ENCODE peak calls at places on chromosome 12, in ten cellular contexts. One of them, this sample, is unnamed.

GRCh38 chr12:4015225-4016076 is 142.3 kb upstream of the PARP11 start:
- ATAC-seq in natural killer cell: no peak
- ATAC-seq in gastrocnemius medialis: no peak
- ATAC-seq in PC-3: no peak
- ATAC-seq in effector memory CD8-positive, alpha-beta T cell: no peak
- ATAC-seq in right cardiac atrium: peak
- ATAC-seq in gastroesophageal sphincter: no peak
- ATAC-seq in right lobe of liver: peak
- ATAC-seq in left cardiac atrium: no peak
- ATAC-seq in sciatic nerve: no peak
- ATAC-seq in this sample: no peak

GRCh38 chr12:116299548-116300150 is 22.2 kb upstream of the MED13L start:
- ATAC-seq in natural killer cell: no peak
- ATAC-seq in gastrocnemius medialis: no peak
- ATAC-seq in PC-3: peak
- ATAC-seq in effector memory CD8-positive, alpha-beta T cell: no peak
- ATAC-seq in right cardiac atrium: peak
- ATAC-seq in gastroesophageal sphincter: peak
- ATAC-seq in right lobe of liver: no peak
- ATAC-seq in left cardiac atrium: peak
- ATAC-seq in sciatic nerve: peak
- ATAC-seq in this sample: no peak

GRCh38 chr12:121117226-121117777 is 15.4 kb upstream of the P2RX7 start:
- ATAC-seq in natural killer cell: no peak
- ATAC-seq in gastrocnemius medialis: no peak
- ATAC-seq in PC-3: no peak
- ATAC-seq in effector memory CD8-positive, alpha-beta T cell: no peak
- ATAC-seq in right cardiac atrium: no peak
- ATAC-seq in gastroesophageal sphincter: no peak
- ATAC-seq in right lobe of liver: peak
- ATAC-seq in left cardiac atrium: no peak
- ATAC-seq in sciatic nerve: no peak
- ATAC-seq in this sample: no peak

GRCh38 chr12:120854804-120855203 is 49.4 kb downstream of the SPPL3 start:
- ATAC-seq in natural killer cell: no peak
- ATAC-seq in gastrocnemius medialis: no peak
- ATAC-seq in PC-3: no peak
- ATAC-seq in effector memory CD8-positive, alpha-beta T cell: no peak
- ATAC-seq in right cardiac atrium: no peak
- ATAC-seq in gastroesophageal sphincter: no peak
- ATAC-seq in right lobe of liver: no peak
- ATAC-seq in left cardiac atrium: no peak
- ATAC-seq in sciatic nerve: no peak
- ATAC-seq in this sample: no peak

GRCh38 chr12:6426882-6427671 is 17.7 kb upstream of the CD27 start:
- ATAC-seq in natural killer cell: peak
- ATAC-seq in gastrocnemius medialis: no peak
- ATAC-seq in PC-3: no peak
- ATAC-seq in effector memory CD8-positive, alpha-beta T cell: peak
- ATAC-seq in right cardiac atrium: no peak
- ATAC-seq in gastroesophageal sphincter: no peak
- ATAC-seq in right lobe of liver: no peak
- ATAC-seq in left cardiac atrium: no peak
- ATAC-seq in sciatic nerve: no peak
- ATAC-seq in this sample: peak

GRCh38 chr12:96454396-96454795 is 35.0 kb upstream of the CFAP54 start:
- ATAC-seq in natural killer cell: no peak
- ATAC-seq in gastrocnemius medialis: no peak
- ATAC-seq in PC-3: peak
- ATAC-seq in effector memory CD8-positive, alpha-beta T cell: no peak
- ATAC-seq in right cardiac atrium: no peak
- ATAC-seq in gastroesophageal sphincter: no peak
- ATAC-seq in right lobe of liver: no peak
- ATAC-seq in left cardiac atrium: no peak
- ATAC-seq in sciatic nerve: no peak
- ATAC-seq in this sample: peak

GRCh38 chr12:20024194-20024593 is 344.1 kb upstream of the PDE3A start:
- ATAC-seq in natural killer cell: no peak
- ATAC-seq in gastrocnemius medialis: peak
- ATAC-seq in PC-3: no peak
- ATAC-seq in effector memory CD8-positive, alpha-beta T cell: no peak
- ATAC-seq in right cardiac atrium: peak
- ATAC-seq in gastroesophageal sphincter: peak
- ATAC-seq in right lobe of liver: peak
- ATAC-seq in left cardiac atrium: peak
- ATAC-seq in sciatic nerve: peak
- ATAC-seq in this sample: no peak

GRCh38 chr12:120194226-120194533 is 335 bp downstream of the GCN1 start:
- ATAC-seq in natural killer cell: peak
- ATAC-seq in gastrocnemius medialis: peak
- ATAC-seq in PC-3: no peak
- ATAC-seq in effector memory CD8-positive, alpha-beta T cell: no peak
- ATAC-seq in right cardiac atrium: no peak
- ATAC-seq in gastroesophageal sphincter: peak
- ATAC-seq in right lobe of liver: no peak
- ATAC-seq in left cardiac atrium: peak
- ATAC-seq in sciatic nerve: no peak
- ATAC-seq in this sample: peak

GRCh38 chr12:85865905-85866304 is 8.2 kb upstream of the NTS start:
- ATAC-seq in natural killer cell: no peak
- ATAC-seq in gastrocnemius medialis: no peak
- ATAC-seq in PC-3: no peak
- ATAC-seq in effector memory CD8-positive, alpha-beta T cell: no peak
- ATAC-seq in right cardiac atrium: no peak
- ATAC-seq in gastroesophageal sphincter: no peak
- ATAC-seq in right lobe of liver: no peak
- ATAC-seq in left cardiac atrium: peak
- ATAC-seq in sciatic nerve: no peak
- ATAC-seq in this sample: no peak

GRCh38 chr12:56411781-56412639 is 37.2 kb downstream of the TIMELESS start:
- ATAC-seq in natural killer cell: no peak
- ATAC-seq in gastrocnemius medialis: no peak
- ATAC-seq in PC-3: no peak
- ATAC-seq in effector memory CD8-positive, alpha-beta T cell: no peak
- ATAC-seq in right cardiac atrium: peak
- ATAC-seq in gastroesophageal sphincter: no peak
- ATAC-seq in right lobe of liver: peak
- ATAC-seq in left cardiac atrium: peak
- ATAC-seq in sciatic nerve: peak
- ATAC-seq in this sample: no peak

GRCh38 chr12:57152408-57153038 is 5.1 kb upstream of the LRP1-AS start:
- ATAC-seq in natural killer cell: no peak
- ATAC-seq in gastrocnemius medialis: peak
- ATAC-seq in PC-3: peak
- ATAC-seq in effector memory CD8-positive, alpha-beta T cell: no peak
- ATAC-seq in right cardiac atrium: peak
- ATAC-seq in gastroesophageal sphincter: peak
- ATAC-seq in right lobe of liver: peak
- ATAC-seq in left cardiac atrium: no peak
- ATAC-seq in sciatic nerve: peak
- ATAC-seq in this sample: no peak

GRCh38 chr12:111359231-111359913 is 9.5 kb downstream of the PHETA1 start:
- ATAC-seq in natural killer cell: peak
- ATAC-seq in gastrocnemius medialis: no peak
- ATAC-seq in PC-3: no peak
- ATAC-seq in effector memory CD8-positive, alpha-beta T cell: no peak
- ATAC-seq in right cardiac atrium: no peak
- ATAC-seq in gastroesophageal sphincter: no peak
- ATAC-seq in right lobe of liver: no peak
- ATAC-seq in left cardiac atrium: no peak
- ATAC-seq in sciatic nerve: peak
- ATAC-seq in this sample: peak

GRCh38 chr12:49921299-49921698 is 17.6 kb upstream of the FAIM2 start:
- ATAC-seq in natural killer cell: no peak
- ATAC-seq in gastrocnemius medialis: no peak
- ATAC-seq in PC-3: no peak
- ATAC-seq in effector memory CD8-positive, alpha-beta T cell: no peak
- ATAC-seq in right cardiac atrium: no peak
- ATAC-seq in gastroesophageal sphincter: no peak
- ATAC-seq in right lobe of liver: no peak
- ATAC-seq in left cardiac atrium: no peak
- ATAC-seq in sciatic nerve: no peak
- ATAC-seq in this sample: no peak

GRCh38 chr12:89319111-89319510 is 33.2 kb downstream of the DUSP6 start:
- ATAC-seq in natural killer cell: no peak
- ATAC-seq in gastrocnemius medialis: peak
- ATAC-seq in PC-3: no peak
- ATAC-seq in effector memory CD8-positive, alpha-beta T cell: no peak
- ATAC-seq in right cardiac atrium: peak
- ATAC-seq in gastroesophageal sphincter: peak
- ATAC-seq in right lobe of liver: peak
- ATAC-seq in left cardiac atrium: peak
- ATAC-seq in sciatic nerve: peak
- ATAC-seq in this sample: no peak

GRCh38 chr12:120332523-120332922 is 4.9 kb upstream of the PLA2G1B start:
- ATAC-seq in natural killer cell: no peak
- ATAC-seq in gastrocnemius medialis: no peak
- ATAC-seq in PC-3: no peak
- ATAC-seq in effector memory CD8-positive, alpha-beta T cell: no peak
- ATAC-seq in right cardiac atrium: no peak
- ATAC-seq in gastroesophageal sphincter: no peak
- ATAC-seq in right lobe of liver: no peak
- ATAC-seq in left cardiac atrium: no peak
- ATAC-seq in sciatic nerve: no peak
- ATAC-seq in this sample: no peak

This sample was measured in activated T-helper 17 cell treated with anti-CD3 and anti-CD28 coated beads, Interleukin-2, amount 50 U/mL, for 72 hours.